ENCODE peak calls at places on chromosomes 4 and X, in four cellular contexts. E is NCI-H1092; C is NCI-H1417; U is stimulated activated CD4-positive, alpha-beta T cell treated with anti-CD3 and anti-CD28 coated beads, Interleukin-4, amount 100 ng/mL, for 1 hour. J is an unnamed sample.

GRCh38 chr4:2691952-2692435 is 64.1 kb downstream of the TNIP2 start:
- DNase-seq in U (peak), E (no peak), C (no peak), J (no peak)

GRCh38 chr4:140188975-140189374 is 35.0 kb upstream of the MAML3 start:
- DNase-seq in U (no peak), C (no peak), E (no peak), J (no peak)

GRCh38 chr4:146243141-146243882 is 29.0 kb downstream of the REELD1 start:
- DNase-seq in C (no peak), U (peak), E (no peak), J (no peak)

GRCh38 chrX:132292753-132293152 is 73.5 kb upstream of the RAP2C start:
- DNase-seq in E (no peak), U (no peak), C (no peak), J (no peak)

GRCh38 chr4:183503497-183504063 is 1.3 kb upstream of the ING2 start:
- DNase-seq in C (peak), U (no peak), E (no peak), J (peak)

GRCh38 chrX:40189018-40189417 is 91.3 kb upstream of the BCOR start:
- DNase-seq in E (no peak), U (no peak), C (no peak), J (no peak)

GRCh38 chr4:79855081-79855480 is 217.9 kb downstream of the ANTXR2 start:
- DNase-seq in C (peak), U (no peak), E (no peak), J (no peak)

GRCh38 chrX:17535229-17535628 is 160.2 kb downstream of the NHS start:
- DNase-seq in U (peak), E (no peak), C (peak), J (no peak)

GRCh38 chr4:159047478-159048165 is 55.3 kb upstream of the RAPGEF2 start:
- DNase-seq in C (no peak), U (no peak), E (no peak), J (no peak)

GRCh38 chrX:9847071-9847470 is 60.8 kb downstream of the SHROOM2 start:
- DNase-seq in E (no peak), C (no peak), U (no peak), J (no peak)

GRCh38 chrX:39065051-39065871 is 264.0 kb downstream of the MID1IP1 start:
- DNase-seq in C (peak), E (peak), U (no peak), J (no peak)

GRCh38 chrX:119871599-119872395 is at the start of the genes NDUFA1 and RNF113A:
- DNase-seq in U (peak), E (peak), C (peak), J (peak)

GRCh38 chr4:161936625-161937133 is 227.1 kb downstream of the FSTL5 start:
- DNase-seq in C (no peak), U (no peak), E (no peak), J (no peak)

GRCh38 chr4:146521543-146522097 is at the start of gene SLC10A7:
- DNase-seq in C (peak), E (peak), U (peak), J (peak)

GRCh38 chr4:114890773-114891172 is 222.6 kb downstream of the NDST4 start:
- DNase-seq in E (no peak), C (no peak), U (no peak), J (no peak)

GRCh38 chrX:46244451-46244850 is 300.8 kb downstream of the ZNF674 start:
- DNase-seq in E (no peak), C (no peak), U (no peak), J (no peak)

GRCh38 chr4:4347585-4347984 is 39.3 kb upstream of the NSG1 start:
- DNase-seq in C (no peak), U (no peak), E (no peak), J (no peak)

GRCh38 chr4:121072080-121072835 is at the start of gene NDNF:
- DNase-seq in U (peak), E (no peak), C (peak), J (no peak)

GRCh38 chr4:5571646-5572045 is 136.7 kb downstream of the EVC2 start:
- DNase-seq in C (no peak), U (no peak), E (no peak), J (no peak)

GRCh38 chrX:107678957-107679740 is 50.8 kb downstream of the PRPS1 start:
- DNase-seq in U (peak), C (no peak), E (no peak), J (no peak)

GRCh38 chrX:139766545-139766983 is 58.6 kb upstream of the MCF2 start:
- DNase-seq in C (no peak), E (no peak), U (peak), J (no peak)

GRCh38 chr4:142474398-142475087 is 371.6 kb downstream of the INPP4B start:
- DNase-seq in U (no peak), E (peak), C (peak), J (no peak)

GRCh38 chrX:2774776-2775175 is 22.9 kb downstream of the XG start:
- DNase-seq in C (no peak), U (no peak), E (no peak), J (no peak)

GRCh38 chr4:24614881-24615280 is 30.5 kb upstream of the DHX15 start:
- DNase-seq in C (no peak), E (no peak), U (no peak), J (no peak)

GRCh38 chr4:151541438-151542071 is 132.6 kb downstream of the FHIP1A start:
- DNase-seq in E (peak), U (no peak), C (peak), J (no peak)

GRCh38 chr4:4490041-4490440 is 51.8 kb downstream of the STX18 start:
- DNase-seq in U (no peak), E (no peak), C (no peak), J (no peak)

GRCh38 chrX:97841544-97842179 is 958.0 kb downstream of the RPA4 start:
- DNase-seq in E (no peak), C (no peak), U (no peak), J (no peak)

GRCh38 chr4:62196338-62196737 is 996.2 kb downstream of the ADGRL3 start:
- DNase-seq in C (no peak), E (no peak), U (no peak), J (no peak)

GRCh38 chr4:68577590-68577989 is 1.5 kb upstream of the UGT2B17 start:
- DNase-seq in C (no peak), E (no peak), U (no peak), J (no peak)

GRCh38 chr4:47463235-47463956 is at the start of gene COMMD8:
- DNase-seq in U (peak), E (peak), C (peak), J (peak)

GRCh38 chr4:26707342-26707741 is 123.5 kb downstream of the TBC1D19 start:
- DNase-seq in E (no peak), U (no peak), C (no peak), J (no peak)

GRCh38 chr4:56330691-56331090 is 56.6 kb downstream of the AASDH start:
- DNase-seq in E (no peak), U (no peak), C (no peak), J (no peak)

GRCh38 chr4:128525387-128525786 is 237.8 kb upstream of the PGRMC2 start:
- DNase-seq in U (no peak), E (no peak), C (no peak), J (no peak)

GRCh38 chrX:102650903-102651241 is 411 bp upstream of the GPRASP1 start:
- DNase-seq in C (no peak), U (no peak), E (peak), J (no peak)

GRCh38 chrX:132041016-132041415 is 17.9 kb downstream of the STK26 start:
- DNase-seq in E (no peak), C (peak), U (no peak), J (no peak)

GRCh38 chr4:1410491-1411325 is 4.5 kb upstream of the NKX1-1 start:
- DNase-seq in C (no peak), U (peak), E (no peak), J (no peak)

GRCh38 chr4:36285784-36286480 is 4.5 kb downstream of the DTHD1 start:
- DNase-seq in U (peak), E (no peak), C (no peak), J (no peak)

GRCh38 chr4:81470456-81471327 is 1.0 kb downstream of the RASGEF1B start:
- DNase-seq in E (peak), C (peak), U (peak), J (no peak)

GRCh38 chrX:123185714-123186113 is 1.6 kb downstream of the GRIA3 start:
- DNase-seq in E (no peak), U (no peak), C (no peak), J (no peak)

GRCh38 chrX:7108995-7109634 is 38.4 kb upstream of the STS start:
- DNase-seq in U (no peak), C (peak), E (no peak), J (no peak)